ENCODE peak calls at places on chromosomes 13 and 19, in six cellular contexts. N, J, L, R, D and Y are unnamed samples.

GRCh38 chr13:20160346-20161274 is at the start of gene GJA3:
- DNase-seq in N (no peak), J (no peak), L (peak; percentile 71), R (no peak), D (no peak), Y (peak; percentile 71)

GRCh38 chr13:51834581-51835158 is 10.3 kb downstream of the TMEM272 start:
- DNase-seq in N (no peak), J (no peak), L (no peak), R (no peak), D (no peak), Y (no peak)

GRCh38 chr13:26838821-26839220 is 78.2 kb upstream of the GPR12 start:
- DNase-seq in N (no peak), J (no peak), L (no peak), R (no peak), D (no peak), Y (no peak)

GRCh38 chr13:92175330-92175729 is 776.9 kb downstream of the GPC5 start:
- DNase-seq in N (no peak), J (peak; percentile 82), L (peak; percentile 17), R (no peak), D (peak; percentile 67), Y (peak; percentile 38)

GRCh38 chr13:89726690-89727435 is 1620.6 kb upstream of the MIR17HG start:
- DNase-seq in N (no peak), J (peak; percentile 88), L (no peak), R (no peak), D (peak; percentile 1), Y (no peak)

GRCh38 chr13:33649212-33649917 is 168.6 kb upstream of the RFC3 start:
- DNase-seq in N (no peak), J (peak; percentile 10), L (no peak), R (no peak), D (no peak), Y (no peak)

GRCh38 chr13:90769387-90769786 is 578.1 kb upstream of the MIR17HG start:
- DNase-seq in N (no peak), J (no peak), L (no peak), R (no peak), D (no peak), Y (no peak)

GRCh38 chr19:38543807-38544568 is 73.8 kb downstream of the MAP4K1 start:
- DNase-seq in N (peak; percentile 93), J (peak; percentile 77), L (peak; percentile 58), R (peak; percentile 44), D (peak; percentile 85), Y (peak; percentile 50)

GRCh38 chr19:33947565-33947964 is 150.9 kb downstream of the KCTD15 start:
- DNase-seq in N (no peak), J (no peak), L (no peak), R (no peak), D (no peak), Y (no peak)

GRCh38 chr19:49931293-49932040 is 2.2 kb upstream of the NUP62 start:
- DNase-seq in N (no peak), J (no peak), L (no peak), R (no peak), D (no peak), Y (no peak)

GRCh38 chr13:97015661-97016350 is 21.5 kb upstream of the OXGR1 start:
- DNase-seq in N (no peak), J (peak; percentile 50), L (no peak), R (no peak), D (no peak), Y (peak; percentile 36)

GRCh38 chr13:111911754-111912452 is 155.0 kb upstream of the SOX1 start:
- DNase-seq in N (peak; percentile 10), J (no peak), L (peak; percentile 1), R (no peak), D (no peak), Y (no peak)

GRCh38 chr19:41755328-41755913 is at the start of gene CEACAM6:
- DNase-seq in N (no peak), J (no peak), L (no peak), R (no peak), D (no peak), Y (no peak)

GRCh38 chr13:98900442-98900841 is 77.4 kb downstream of the DOCK9 start:
- DNase-seq in N (no peak), J (no peak), L (no peak), R (no peak), D (no peak), Y (no peak)

GRCh38 chr19:8569066-8569761 is 8.0 kb downstream of the MYO1F start:
- DNase-seq in N (no peak), J (peak; percentile 96), L (no peak), R (peak; percentile 86), D (peak; percentile 75), Y (peak; percentile 88)

GRCh38 chr13:113656831-113657671 is 947 bp downstream of the ATP4B start:
- DNase-seq in N (peak; percentile 25), J (no peak), L (peak; percentile 13), R (no peak), D (no peak), Y (no peak)

GRCh38 chr19:55836340-55836739 is at the start of gene NLRP4:
- DNase-seq in N (no peak), J (no peak), L (no peak), R (no peak), D (no peak), Y (no peak)

GRCh38 chr19:43798546-43799409 is 3.5 kb downstream of the LYPD5 start:
- DNase-seq in N (peak; percentile 75), J (no peak), L (peak; percentile 78), R (no peak), D (no peak), Y (peak; percentile 92)

GRCh38 chr13:31982540-31982939 is 49.0 kb upstream of the FRY start:
- DNase-seq in N (no peak), J (peak; percentile 93), L (no peak), R (peak; percentile 46), D (peak; percentile 76), Y (peak; percentile 3)

GRCh38 chr13:42486711-42487198 is 87.2 kb upstream of the TNFSF11 start:
- DNase-seq in N (no peak), J (peak; percentile 94), L (no peak), R (peak; percentile 8), D (peak; percentile 94), Y (no peak)

GRCh38 chr13:34577051-34577450 is 365.0 kb upstream of the NBEA start:
- DNase-seq in N (no peak), J (peak; percentile 30), L (no peak), R (no peak), D (no peak), Y (no peak)

GRCh38 chr13:95710313-95710712 is 33.4 kb downstream of the DNAJC3 start:
- DNase-seq in N (no peak), J (peak; percentile 61), L (no peak), R (peak; percentile 23), D (peak; percentile 69), Y (no peak)

GRCh38 chr13:34020388-34020787 is 202.4 kb downstream of the RFC3 start:
- DNase-seq in N (no peak), J (no peak), L (no peak), R (no peak), D (no peak), Y (no peak)

GRCh38 chr19:50478901-50479715 is 2.5 kb upstream of the GARIN5A start:
- DNase-seq in N (peak; percentile 32), J (peak; percentile 32), L (peak; percentile 77), R (peak; percentile 1), D (peak; percentile 51), Y (peak; percentile 32)

GRCh38 chr19:5997371-5997770 is 19.4 kb upstream of the RANBP3 start:
- DNase-seq in N (no peak), J (no peak), L (peak; percentile 64), R (no peak), D (no peak), Y (no peak)
- TF ChIP-seq CTCF in N (no peak), J (peak; percentile 36), L (peak; percentile 28), R (peak; percentile 3), D (no peak), Y (no peak)

DNA sequence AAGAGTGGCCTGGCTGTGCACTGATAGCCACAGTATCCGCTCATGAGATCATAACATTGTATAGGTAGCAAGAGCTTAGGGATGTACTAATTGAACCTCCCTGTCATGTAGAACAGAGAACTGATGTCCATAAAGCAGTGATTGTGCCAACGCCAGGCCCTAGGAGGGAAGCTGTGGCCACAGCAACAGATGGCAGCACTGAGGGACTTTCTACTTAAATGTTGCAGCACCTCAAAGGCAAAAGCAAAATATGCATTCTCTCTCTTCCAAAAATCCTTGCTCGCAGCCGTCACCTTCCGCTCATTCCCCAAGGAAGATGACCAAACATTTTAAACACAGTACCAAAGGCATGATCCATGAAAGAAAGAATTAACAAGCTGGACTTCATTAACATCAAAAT is 32.3 kb downstream of the COL4A1 start:
- DNase-seq in N (no peak), J (no peak), L (no peak), R (no peak), D (peak; percentile 27), Y (no peak)
- TF ChIP-seq CTCF in N (no peak), J (peak; percentile 25), L (no peak), R (peak; percentile 38), D (peak; percentile 33), Y (no peak)

GRCh38 chr19:23286477-23286876 is 36.3 kb upstream of the ZNF724 start:
- DNase-seq in N (no peak), J (no peak), L (peak; percentile 50), R (no peak), D (no peak), Y (peak; percentile 17)
- TF ChIP-seq CTCF in N (no peak), J (no peak), L (no peak), R (no peak), D (peak; percentile 36), Y (peak; percentile 32)

GRCh38 chr19:45780448-45781281 is 1.6 kb downstream of the DMPK start:
- DNase-seq in N (no peak), J (no peak), L (no peak), R (no peak), D (no peak), Y (no peak)

GRCh38 chr19:45780146-45780447 is 2.2 kb downstream of the DMPK start:
- DNase-seq in N (no peak), J (no peak), L (peak; percentile 27), R (no peak), D (no peak), Y (no peak)

GRCh38 chr19:45778010-45778671 is 4.1 kb downstream of the DMPK start:
- DNase-seq in N (no peak), J (no peak), L (no peak), R (no peak), D (no peak), Y (no peak)

GRCh38 chr19:45777395-45777961 is 4.8 kb downstream of the DMPK start:
- DNase-seq in N (no peak), J (no peak), L (no peak), R (no peak), D (no peak), Y (no peak)

DNA sequence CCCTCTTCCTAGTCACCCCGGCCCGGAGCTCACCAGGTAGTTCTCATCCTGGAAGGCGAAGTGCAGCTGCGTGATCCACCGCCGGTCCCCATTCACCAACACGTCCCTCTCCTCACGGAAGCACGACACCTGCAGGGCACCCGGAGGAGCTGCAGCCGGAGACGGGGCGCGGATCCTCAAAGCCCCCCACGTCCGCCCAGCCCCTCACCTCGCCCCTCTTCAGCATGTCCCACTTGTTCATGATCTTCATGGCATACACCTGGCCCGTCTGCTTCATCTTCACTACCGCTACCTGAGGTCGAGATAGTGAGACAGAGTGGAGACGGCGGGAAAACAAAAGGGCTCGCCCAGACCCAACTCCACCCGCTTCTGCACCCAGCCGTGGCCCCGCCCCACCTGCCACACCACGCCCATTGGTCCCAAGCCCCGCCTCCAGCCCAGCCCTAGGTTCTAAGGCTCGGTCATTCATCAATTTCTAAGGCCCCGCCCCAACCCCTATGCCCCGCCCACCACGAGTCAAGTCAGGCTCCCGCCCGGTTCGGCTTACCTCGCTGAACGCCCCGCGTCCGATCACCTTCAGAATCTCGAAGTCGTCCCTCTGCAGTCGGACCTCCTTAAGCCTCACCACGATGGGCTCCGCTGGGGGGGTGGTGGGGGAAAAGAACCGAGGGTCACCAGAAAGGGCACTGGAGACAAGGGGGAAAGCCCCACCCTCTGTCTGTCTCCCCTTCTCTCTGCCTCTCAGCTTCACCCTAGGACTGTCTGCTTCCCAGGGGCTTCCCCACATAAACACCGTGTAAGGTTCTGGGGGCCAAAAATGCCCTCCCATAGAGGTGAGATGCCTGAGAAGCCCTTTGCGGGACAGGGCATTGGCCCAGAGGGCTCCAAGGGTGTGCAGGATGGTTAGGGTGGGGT is 2.8 kb downstream of the DMPK start:
- DNase-seq in N (no peak), J (peak; percentile 47), L (peak; percentile 98), R (no peak), D (peak; percentile 49), Y (peak; percentile 96)
- TF ChIP-seq CTCF in N (no peak), J (peak; percentile 57), L (peak; percentile 72), R (peak; percentile 26), D (peak; percentile 42), Y (peak; percentile 81)